ENCODE peak calls at places on chromosomes 12 and 14, in ten cellular contexts. G is WERI-Rb-1, J is stomach, V is hepatocyte, R is astrocyte, A is pancreas, N is OCI-LY7, T is IMR-90, M is gastrocnemius medialis, B is upper lobe of right lung. K is an unnamed sample.

GRCh38 chr14:21749306-21749868 is 75.8 kb upstream of the OR4E1 start:
- DNase-seq in G (no peak), J (no peak), V (no peak), R (no peak), A (no peak), N (no peak), T (no peak), M (no peak), B (no peak), K (no peak)

GRCh38 chr14:89445252-89445973 is 28.4 kb upstream of the FOXN3 start:
- DNase-seq in G (no peak), J (no peak), V (no peak), R (no peak), A (no peak), N (peak; percentile 36), T (peak; percentile 33), M (no peak), B (no peak), K (no peak)

GRCh38 chr12:14841761-14842160 is 1.6 kb downstream of the ART4 start:
- DNase-seq in G (no peak), J (no peak), V (peak; percentile 33), R (peak; percentile 66), A (peak; percentile 79), N (no peak), T (peak; percentile 54), M (peak; percentile 31), B (no peak), K (peak; percentile 62)

GRCh38 chr14:104532191-104532555 is 47.4 kb upstream of the C14orf180 start:
- DNase-seq in G (no peak), J (no peak), V (no peak), R (no peak), A (no peak), N (no peak), T (no peak), M (no peak), B (no peak), K (no peak)

GRCh38 chr12:76158518-76159321 is 74.2 kb upstream of the NAP1L1 start:
- DNase-seq in G (no peak), J (peak; percentile 55), V (peak; percentile 73), R (peak; percentile 78), A (peak; percentile 38), N (peak; percentile 62), T (peak; percentile 84), M (peak; percentile 8), B (no peak), K (peak; percentile 84)

GRCh38 chr14:23544511-23545447 is 6.8 kb downstream of the ZFHX2 start:
- DNase-seq in G (no peak), J (no peak), V (no peak), R (no peak), A (no peak), N (no peak), T (no peak), M (no peak), B (no peak), K (no peak)

GRCh38 chr12:93197067-93197593 is 180.6 kb upstream of the NUDT4 start:
- DNase-seq in G (no peak), J (no peak), V (no peak), R (peak; percentile 67), A (no peak), N (no peak), T (peak; percentile 54), M (no peak), B (no peak), K (no peak)

GRCh38 chr14:24235804-24236688 is 3.3 kb downstream of the GMPR2 start:
- DNase-seq in G (no peak), J (no peak), V (no peak), R (no peak), A (no peak), N (no peak), T (no peak), M (no peak), B (no peak), K (no peak)

GRCh38 chr12:2284321-2284813 is 231.6 kb downstream of the CACNA1C start:
- DNase-seq in G (no peak), J (no peak), V (peak; percentile 44), R (peak; percentile 92), A (peak; percentile 16), N (no peak), T (peak; percentile 84), M (no peak), B (peak; percentile 40), K (peak; percentile 37)

GRCh38 chr12:47819902-47820630 is at the start of gene HDAC7:
- DNase-seq in G (peak; percentile 77), J (peak; percentile 84), V (peak; percentile 91), R (peak; percentile 75), A (peak; percentile 82), N (peak; percentile 83), T (peak; percentile 72), M (peak; percentile 76), B (peak; percentile 92), K (peak; percentile 83)

GRCh38 chr14:104298458-104298857 is 160.1 kb downstream of the KIF26A start:
- DNase-seq in G (peak; percentile 1), J (no peak), V (no peak), R (no peak), A (no peak), N (no peak), T (no peak), M (no peak), B (no peak), K (no peak)

GRCh38 chr12:52130695-52131094 is 51.2 kb downstream of the SMIM41 start:
- DNase-seq in G (no peak), J (no peak), V (no peak), R (no peak), A (no peak), N (no peak), T (no peak), M (no peak), B (peak; percentile 47), K (no peak)

GRCh38 chr14:101128478-101129450 is 225.2 kb upstream of the RTL1 start:
- DNase-seq in G (no peak), J (peak; percentile 15), V (no peak), R (no peak), A (no peak), N (no peak), T (no peak), M (no peak), B (no peak), K (no peak)

GRCh38 chr12:106051853-106052531 is 86.8 kb downstream of the NUAK1 start:
- DNase-seq in G (no peak), J (no peak), V (no peak), R (peak; percentile 24), A (no peak), N (no peak), T (peak; percentile 34), M (no peak), B (no peak), K (no peak)

GRCh38 chr12:27998170-27999110 is 25.9 kb upstream of the PTHLH start:
- DNase-seq in G (no peak), J (no peak), V (no peak), R (no peak), A (no peak), N (no peak), T (no peak), M (no peak), B (no peak), K (no peak)

GRCh38 chr12:99259040-99259934 is 388.3 kb upstream of the GARIN6 start:
- DNase-seq in G (peak; percentile 18), J (no peak), V (no peak), R (peak; percentile 27), A (no peak), N (no peak), T (no peak), M (no peak), B (no peak), K (peak; percentile 25)
- H3K27ac ChIP-seq in G (no peak overlapping the region), J (no peak overlapping the region), V (no peak overlapping the region), R (no peak overlapping the region), A (no peak overlapping the region), N (no peak overlapping the region), T (no peak overlapping the region), M (no peak overlapping the region), B (no peak overlapping the region), K (no peak overlapping the region)

DNA sequence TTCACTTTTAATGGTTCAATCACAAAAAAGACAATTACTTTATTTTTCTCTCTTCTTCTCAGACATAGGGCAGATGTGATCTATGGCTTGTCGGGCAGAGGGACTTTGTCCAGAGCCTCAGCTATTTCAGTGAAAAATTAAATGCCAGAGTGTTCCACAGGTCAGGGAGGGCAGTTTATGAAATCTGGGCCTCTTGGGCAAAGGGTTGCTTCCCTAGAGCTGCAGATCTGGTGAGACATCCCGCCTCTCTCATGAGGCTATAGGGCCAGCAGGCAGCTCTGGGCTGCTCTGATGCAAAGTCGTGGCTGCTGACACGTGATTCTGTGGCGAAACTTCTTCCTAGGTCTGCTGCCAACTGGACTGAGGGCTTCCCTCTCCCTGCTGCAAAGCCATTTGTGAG is 6.0 kb downstream of the CLMN start:
- DNase-seq in G (no peak), J (peak; percentile 61), V (peak; percentile 81), R (no peak), A (peak; percentile 61), N (no peak), T (peak; percentile 34), M (peak; percentile 27), B (peak; percentile 83), K (peak; percentile 56)
- H3K4me3 ChIP-seq in G (no peak overlapping the region), J (no peak overlapping the region), V (no peak overlapping the region), R (no peak overlapping the region), A (no peak overlapping the region), N (no peak overlapping the region), T (no peak overlapping the region), M (no peak overlapping the region), B (no peak overlapping the region), K (no peak overlapping the region)

DNA sequence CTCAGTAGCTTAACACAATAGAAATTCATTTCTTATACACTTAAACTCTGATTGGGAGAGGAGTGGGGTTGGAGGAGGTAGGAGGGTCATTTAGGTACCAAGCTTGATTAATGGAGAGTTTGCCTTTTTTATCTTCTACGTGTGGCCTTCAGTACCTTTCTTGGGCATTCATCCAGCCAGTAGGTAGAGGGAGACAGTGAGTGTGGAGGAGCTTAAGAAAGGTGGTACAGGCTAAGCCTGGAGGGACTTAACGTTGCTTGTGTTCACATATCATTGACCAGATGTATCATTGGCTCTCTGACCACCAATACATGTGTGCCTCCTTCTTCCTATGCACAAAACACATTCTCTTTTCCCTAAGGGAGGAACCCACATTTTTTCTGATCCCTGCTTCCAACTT is 232.9 kb upstream of the CRY1 start:
- DNase-seq in G (peak; percentile 13), J (no peak), V (no peak), R (no peak), A (no peak), N (peak; percentile 1), T (no peak), M (no peak), B (no peak), K (no peak)
- H3K27ac ChIP-seq in G (no peak overlapping the region), J (no peak overlapping the region), V (no peak overlapping the region), R (no peak overlapping the region), A (no peak overlapping the region), N (no peak overlapping the region), T (no peak overlapping the region), M (no peak overlapping the region), B (no peak overlapping the region), K (no peak overlapping the region)

DNA sequence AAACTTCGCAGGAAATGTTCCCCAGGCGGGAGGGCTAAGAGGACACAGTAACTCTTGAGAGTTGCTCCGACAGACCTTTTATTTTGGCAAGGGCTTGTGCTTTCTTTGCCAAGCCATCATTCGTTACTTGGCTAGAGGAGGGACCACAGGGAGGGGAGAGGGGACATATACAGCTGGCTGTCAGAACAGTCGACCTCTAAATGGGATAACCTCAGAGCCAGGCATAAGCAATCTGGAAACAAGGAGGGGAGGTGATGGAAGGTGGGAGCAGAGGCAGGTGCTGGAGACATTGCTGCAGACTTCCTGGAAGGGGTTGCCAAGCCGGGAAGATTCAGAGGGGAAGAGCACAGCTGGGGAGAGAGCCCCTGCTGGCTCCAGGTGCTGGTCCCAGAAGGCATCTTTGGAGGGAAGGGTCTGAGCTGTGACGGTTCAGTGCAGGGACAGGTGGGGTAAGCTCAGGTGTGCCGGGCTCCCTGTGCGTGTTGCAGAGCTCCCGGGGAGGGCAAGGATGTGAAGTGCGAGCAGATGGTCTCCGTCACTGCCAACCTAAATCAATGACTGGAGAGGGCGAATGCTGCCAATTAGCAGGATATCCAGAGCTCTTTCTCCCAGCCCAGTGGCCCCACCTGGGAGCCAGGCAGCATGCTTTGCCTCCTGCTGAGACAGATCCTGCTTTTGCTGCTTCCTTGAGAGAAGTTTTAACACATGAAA is 50.1 kb downstream of the CHST11 start:
- DNase-seq in G (no peak), J (no peak), V (no peak), R (no peak), A (peak; percentile 26), N (no peak), T (no peak), M (no peak), B (no peak), K (no peak)
- H3K4me3 ChIP-seq in G (no peak overlapping the region), J (no peak overlapping the region), V (no peak overlapping the region), R (no peak overlapping the region), A (no peak overlapping the region), N (no peak overlapping the region), T (no peak overlapping the region), M (no peak overlapping the region), B (no peak overlapping the region), K (no peak overlapping the region)